ENCODE peak calls at places on chromosomes 12 and 14, in seven cellular contexts. F, J, H, A, Z, S and C are unnamed samples.

GRCh38 chr12:58249610-58250009 is 308.2 kb downstream of the ATP23 start:
- DNase-seq in F (peak), J (no peak), H (no peak), A (no peak), Z (no peak), S (peak), C (no peak)

GRCh38 chr12:74619886-74620285 is 82.3 kb downstream of the ATXN7L3B start:
- DNase-seq in F (no peak), J (no peak), H (no peak), A (no peak), Z (no peak), S (no peak), C (no peak)

GRCh38 chr14:40213701-40214100 is 781.5 kb upstream of the FBXO33 start:
- DNase-seq in F (no peak), J (no peak), H (no peak), A (no peak), Z (no peak), S (no peak), C (no peak)

GRCh38 chr12:6860116-6860515 is 7.2 kb upstream of the TPI1 start:
- DNase-seq in F (no peak), J (no peak), H (no peak), A (no peak), Z (no peak), S (no peak), C (no peak)

GRCh38 chr12:78241472-78241871 is 410.8 kb downstream of the NAV3 start:
- DNase-seq in F (no peak), J (no peak), H (no peak), A (no peak), Z (no peak), S (no peak), C (no peak)

GRCh38 chr14:55223364-55223763 is 32.0 kb upstream of the DLGAP5 start:
- DNase-seq in F (no peak), J (no peak), H (no peak), A (no peak), Z (no peak), S (no peak), C (no peak)

GRCh38 chr14:105491366-105492006 is 440 bp downstream of the TEDC1 start:
- DNase-seq in F (no peak), J (no peak), H (peak), A (peak), Z (peak), S (peak), C (peak)

GRCh38 chr14:75610839-75611238 is 32.4 kb downstream of the FLVCR2 start:
- DNase-seq in F (no peak), J (no peak), H (no peak), A (no peak), Z (no peak), S (no peak), C (no peak)

GRCh38 chr14:101360045-101360931 is 201.0 kb upstream of the DIO3 start:
- DNase-seq in F (peak), J (no peak), H (no peak), A (no peak), Z (peak), S (no peak), C (peak)

GRCh38 chr14:102323102-102323501 is 3.6 kb downstream of the ZNF839 start:
- DNase-seq in F (peak), J (peak), H (peak), A (no peak), Z (peak), S (peak), C (no peak)

GRCh38 chr12:130444081-130444480 is 106.4 kb downstream of the PIWIL1 start:
- DNase-seq in F (no peak), J (no peak), H (no peak), A (no peak), Z (no peak), S (no peak), C (no peak)

GRCh38 chr14:89489796-89490506 is 72.9 kb upstream of the FOXN3 start:
- DNase-seq in F (no peak), J (no peak), H (no peak), A (no peak), Z (no peak), S (no peak), C (no peak)

GRCh38 chr12:28346567-28346966 is 156.3 kb downstream of the CCDC91 start:
- DNase-seq in F (no peak), J (no peak), H (no peak), A (no peak), Z (no peak), S (no peak), C (no peak)

DNA sequence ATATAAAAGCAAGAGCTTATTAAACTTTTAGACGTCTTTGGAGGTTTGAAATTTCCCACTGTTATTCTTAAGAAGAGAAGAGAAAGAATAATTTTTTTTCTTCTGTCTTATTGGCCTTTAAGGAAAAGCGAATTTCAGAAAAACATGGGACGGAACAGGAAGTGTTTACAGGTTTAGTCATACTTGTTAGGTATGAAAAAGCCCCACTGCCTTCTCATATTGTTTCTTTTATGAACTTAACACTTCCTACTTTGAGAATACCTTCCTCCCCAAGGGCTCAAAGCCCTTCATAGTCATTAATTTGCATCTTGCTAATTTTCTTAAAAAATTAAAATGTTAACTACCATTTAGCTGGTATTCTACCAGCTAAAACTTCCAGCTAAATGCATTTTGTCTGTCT is 82.0 kb downstream of the ETV6 start:
- DNase-seq in F (no peak), J (no peak), H (no peak), A (no peak), Z (no peak), S (no peak), C (no peak)
- H3K4me3 ChIP-seq in F (no peak), J (no peak), H (no peak), A (peak), Z (no peak), S (no peak), C (no peak)

DNA sequence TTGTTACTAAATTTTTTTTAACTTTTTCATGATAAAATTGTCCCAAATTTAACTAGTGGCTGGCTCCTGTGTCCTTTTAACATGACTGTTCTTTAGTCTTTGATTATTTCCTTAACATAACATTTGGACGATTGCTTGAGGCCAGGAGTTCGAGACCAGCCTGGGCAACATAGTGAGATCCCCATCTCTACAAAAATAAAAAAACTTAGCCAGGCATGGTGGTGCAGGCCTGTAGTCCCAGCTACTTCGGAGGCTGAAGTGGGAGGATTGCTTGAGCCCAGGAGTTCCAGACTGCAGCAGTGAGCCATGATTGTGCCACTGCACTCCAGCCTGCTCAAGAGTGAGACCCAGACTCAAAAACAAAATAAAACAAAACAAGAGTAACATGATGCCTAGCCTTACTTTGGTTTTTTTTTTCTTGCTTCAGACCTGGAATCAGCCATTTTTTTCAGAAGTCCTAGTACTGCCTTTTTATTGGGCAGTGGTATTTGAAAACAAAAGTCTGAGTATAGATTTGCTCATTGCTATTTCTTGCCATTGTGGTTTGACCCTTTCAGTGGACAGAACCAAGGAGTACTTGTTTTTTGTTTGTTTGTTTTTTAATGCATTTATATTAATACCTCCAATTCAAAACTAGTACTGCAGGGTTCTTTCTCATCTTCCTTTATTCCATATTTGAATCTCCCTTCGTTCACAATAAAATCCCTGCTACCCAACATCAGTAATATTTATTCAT is 4.8 kb downstream of the TOGARAM1 start:
- DNase-seq in F (no peak), J (no peak), H (no peak), A (no peak), Z (no peak), S (no peak), C (no peak)
- H3K4me3 ChIP-seq in F (peak), J (peak), H (peak), A (peak), Z (no peak), S (no peak), C (no peak)

GRCh38 chr14:95713596-95714371 is at the start of gene TCL1A:
- DNase-seq in F (no peak), J (no peak), H (no peak), A (peak), Z (no peak), S (peak), C (no peak)
- H3K4me3 ChIP-seq in F (no peak), J (no peak), H (no peak), A (peak), Z (no peak), S (no peak), C (no peak)

DNA sequence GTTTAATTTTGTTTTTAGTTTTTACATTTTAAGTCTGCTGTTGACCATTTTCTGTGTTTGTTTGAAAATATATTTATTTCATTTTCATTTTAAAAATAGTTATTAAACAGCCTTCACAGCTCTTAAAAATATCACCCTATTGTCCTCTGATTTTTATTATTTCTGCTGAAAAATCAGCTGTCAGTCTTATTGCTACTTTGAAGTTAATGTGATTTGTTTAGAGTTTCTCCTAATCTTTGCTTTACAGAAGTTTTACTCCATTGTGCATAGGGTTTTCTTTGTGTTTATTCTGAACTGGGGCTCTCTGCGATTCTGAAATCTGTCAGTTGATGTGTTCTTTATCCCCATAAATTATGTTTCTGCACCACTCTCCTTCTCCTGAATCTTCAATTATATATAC is 486.3 kb downstream of the SOX5 start:
- DNase-seq in F (no peak), J (no peak), H (no peak), A (no peak), Z (no peak), S (no peak), C (no peak)
- H3K4me3 ChIP-seq in F (no peak), J (no peak), H (no peak), A (no peak), Z (no peak), S (no peak), C (no peak)

GRCh38 chr12:109777544-109777943 is 55.7 kb downstream of the TRPV4 start:
- DNase-seq in F (peak), J (no peak), H (peak), A (peak), Z (peak), S (peak), C (peak)
- H3K4me3 ChIP-seq in F (no peak), J (no peak), H (no peak), A (peak), Z (no peak), S (no peak), C (peak)

GRCh38 chr12:19869413-19869812 is 430.1 kb downstream of the AEBP2 start:
- DNase-seq in F (no peak), J (no peak), H (no peak), A (no peak), Z (no peak), S (no peak), C (no peak)
- H3K4me3 ChIP-seq in F (no peak), J (no peak), H (no peak), A (no peak), Z (no peak), S (no peak), C (no peak)

DNA sequence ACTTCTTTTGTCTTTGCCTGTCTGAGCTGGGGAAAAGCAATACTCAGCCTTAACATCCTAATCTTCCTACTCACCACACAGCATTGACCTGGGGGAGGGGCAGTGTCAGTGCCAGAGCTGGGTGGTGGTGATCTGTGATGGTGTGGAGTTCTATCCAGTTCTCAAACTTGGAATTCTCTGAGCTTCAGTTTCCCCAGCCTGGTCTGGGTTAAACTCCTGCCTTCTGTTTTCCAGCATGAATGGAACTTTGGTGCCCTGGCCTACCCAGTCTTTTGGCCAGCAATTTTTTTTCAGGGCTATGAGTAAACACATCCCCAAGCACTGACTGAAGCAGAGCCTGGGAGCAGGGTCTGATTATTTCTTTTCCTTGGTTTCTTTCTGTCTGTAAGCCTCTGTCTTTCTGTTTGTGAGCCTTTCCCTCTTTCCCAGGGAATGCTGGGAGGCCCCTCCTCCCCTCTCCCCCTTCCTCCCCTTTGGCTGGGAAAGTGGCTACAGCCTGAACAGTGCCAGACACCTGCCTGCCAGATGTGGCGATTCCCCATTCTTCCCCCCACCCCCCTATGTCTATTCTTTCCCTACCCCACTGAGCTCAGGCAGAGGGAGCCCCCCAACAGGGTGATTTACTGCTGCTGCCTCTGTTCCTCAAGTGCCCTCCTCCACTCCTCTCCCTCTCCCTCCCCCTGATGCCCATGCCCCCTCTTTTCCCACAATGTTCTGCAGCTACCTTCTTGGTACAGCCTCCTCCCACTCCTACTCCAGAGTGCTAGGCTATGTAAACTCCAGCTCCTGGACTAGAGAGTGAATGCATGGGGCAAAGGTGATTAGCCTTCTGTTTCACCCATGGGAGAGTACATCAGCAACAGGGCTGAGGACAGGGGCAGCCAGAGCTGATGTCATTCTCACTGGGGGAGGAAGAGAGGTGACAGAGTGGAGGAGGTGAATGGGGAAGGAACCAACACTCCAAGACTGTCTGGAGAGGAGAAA is 11.1 kb downstream of the GPR84 start:
- DNase-seq in F (no peak), J (no peak), H (no peak), A (no peak), Z (no peak), S (no peak), C (no peak)
- H3K4me3 ChIP-seq in F (no peak), J (no peak), H (no peak), A (no peak), Z (no peak), S (no peak), C (no peak)

GRCh38 chr12:95129115-95129514 is 55.7 kb upstream of the NR2C1 start:
- DNase-seq in F (no peak), J (no peak), H (no peak), A (no peak), Z (no peak), S (no peak), C (no peak)
- H3K4me3 ChIP-seq in F (no peak), J (no peak), H (no peak), A (no peak), Z (no peak), S (no peak), C (no peak)